ENCODE peak calls at places on chromosomes 1 and 21, in seven cellular contexts. S is SK-N-SH, E is hepatocyte, H is HCT116, O is GM23248, D is MM.1S, X is Karpas-422. P is an unnamed sample. For H3K9me2, the result is how much of the 10 kb centered on the place peaks cover.

GRCh38 chr21:41482321-41482720 is 25.6 kb downstream of the TMPRSS2 start:
- DNase-seq in D (no peak), H (no peak), E (no peak), O (peak), S (no peak), X (no peak), P (no peak)

GRCh38 chr1:183892351-183892793 is 87.5 kb downstream of the RGL1 start:
- DNase-seq in S (no peak), O (no peak), H (no peak), E (peak), D (no peak), X (no peak), P (no peak)

GRCh38 chr1:221011145-221011544 is 131.9 kb downstream of the HLX start:
- DNase-seq in E (no peak), X (no peak), D (no peak), H (no peak), S (no peak), O (no peak), P (no peak)

GRCh38 chr1:234658143-234658542 is 48.2 kb upstream of the IRF2BP2 start:
- DNase-seq in S (no peak), D (no peak), O (peak), H (peak), X (no peak), E (peak), P (no peak)

GRCh38 chr1:3707939-3708328 is 44.3 kb upstream of the CCDC27 start:
- DNase-seq in D (no peak), H (no peak), O (no peak), E (no peak), X (no peak), S (no peak), P (no peak)

GRCh38 chr1:26614655-26615411 is 81.0 kb upstream of the ARID1A start:
- DNase-seq in X (no peak), H (no peak), D (no peak), S (no peak), E (no peak), O (no peak), P (no peak)

GRCh38 chr21:26965567-26966359 is 1.1 kb downstream of the ADAMTS5 start:
- DNase-seq in D (no peak), E (peak), S (peak), H (no peak), X (no peak), O (peak), P (no peak)

GRCh38 chr21:36535618-36536241 is 55.8 kb upstream of the CLDN14 start:
- DNase-seq in D (peak), S (no peak), X (no peak), O (no peak), H (no peak), E (no peak), P (peak)

GRCh38 chr1:100972185-100972584 is 53.4 kb downstream of the DPH5 start:
- DNase-seq in S (peak), H (no peak), O (no peak), X (no peak), D (no peak), E (no peak), P (no peak)

GRCh38 chr1:12636098-12636950 is 7.6 kb upstream of the AADACL4 start:
- DNase-seq in S (no peak), E (no peak), X (no peak), O (peak), H (no peak), D (no peak), P (no peak)

GRCh38 chr1:205527931-205528330 is 23.5 kb downstream of the CDK18 start:
- DNase-seq in X (no peak), H (no peak), E (no peak), S (no peak), O (no peak), D (no peak), P (no peak)

GRCh38 chr1:115364044-115364775 is 26.2 kb upstream of the NGF start:
- DNase-seq in H (no peak), O (peak), S (peak), X (no peak), E (peak), D (no peak), P (peak)

GRCh38 chr1:173341307-173341706 is 134.2 kb upstream of the TNFSF4 start:
- DNase-seq in H (no peak), E (no peak), S (no peak), X (no peak), D (no peak), O (peak), P (no peak)

GRCh38 chr21:32371913-32372314 is 20.9 kb downstream of the URB1 start:
- DNase-seq in H (no peak), E (no peak), O (peak), X (no peak), D (no peak), S (no peak), P (no peak)

GRCh38 chr1:183148599-183148998 is 37.5 kb upstream of the LAMC2 start:
- DNase-seq in D (no peak), E (peak), H (no peak), X (no peak), S (no peak), O (peak), P (no peak)

GRCh38 chr1:38578444-38578951 is 281.1 kb downstream of the RRAGC start:
- DNase-seq in E (peak), S (no peak), O (no peak), D (no peak), X (no peak), H (no peak), P (no peak)

GRCh38 chr1:206050655-206051235 is 2.2 kb upstream of the RHEX start:
- DNase-seq in X (peak), S (no peak), E (no peak), O (no peak), H (no peak), D (peak), P (peak)

GRCh38 chr1:235919797-235920475 is 53.2 kb upstream of the LYST start:
- DNase-seq in H (no peak), O (peak), E (peak), X (no peak), D (no peak), S (no peak), P (no peak)

GRCh38 chr1:92619466-92620189 is 132.9 kb upstream of the GFI1 start:
- DNase-seq in E (no peak), O (no peak), S (no peak), X (no peak), H (no peak), D (no peak), P (no peak)

GRCh38 chr1:91732291-91732953 is 153.5 kb downstream of the TGFBR3 start:
- DNase-seq in O (peak), S (no peak), E (peak), X (no peak), H (peak), D (no peak), P (no peak)

GRCh38 chr21:33894736-33895288 is 20.8 kb downstream of the ATP5PO start:
- DNase-seq in E (peak), X (peak), S (peak), O (peak), H (peak), D (peak), P (peak)

GRCh38 chr1:34746101-34746500 is 8.7 kb upstream of the GJB5 start:
- DNase-seq in E (no peak), O (no peak), D (no peak), S (no peak), X (no peak), H (no peak), P (no peak)

GRCh38 chr1:111364690-111365089 is 62.8 kb downstream of the OVGP1 start:
- DNase-seq in X (no peak), O (no peak), D (no peak), E (no peak), H (no peak), S (no peak), P (no peak)

GRCh38 chr1:234538930-234539649 is 60.1 kb upstream of the TARBP1 start:
- DNase-seq in O (no peak), E (no peak), S (no peak), H (no peak), D (no peak), X (no peak), P (no peak)

GRCh38 chr21:29904359-29905282 is 35.2 kb downstream of the GRIK1 start:
- DNase-seq in S (no peak), O (peak), D (no peak), H (no peak), E (no peak), X (no peak), P (no peak)

GRCh38 chr1:30339866-30340265 is 383.5 kb downstream of the MATN1 start:
- DNase-seq in E (no peak), O (no peak), D (no peak), X (no peak), H (no peak), S (no peak), P (no peak)

GRCh38 chr1:86687595-86687994 is 16.8 kb upstream of the SH3GLB1 start:
- DNase-seq in H (no peak), E (no peak), X (peak), D (no peak), S (peak), O (peak), P (peak)

GRCh38 chr1:8047686-8048522 is 21.8 kb upstream of the ERRFI1 start:
- DNase-seq in S (peak), E (peak), H (peak), D (no peak), X (no peak), O (peak), P (no peak)

GRCh38 chr1:26239936-26240335 is 5.9 kb downstream of the CEP85 start:
- DNase-seq in D (no peak), H (no peak), E (no peak), O (peak), S (no peak), X (no peak), P (no peak)

GRCh38 chr1:145702052-145702451 is 5.1 kb downstream of the PDZK1 start:
- DNase-seq in H (no peak), E (no peak), X (no peak), O (no peak), D (no peak), S (no peak), P (no peak)

DNA sequence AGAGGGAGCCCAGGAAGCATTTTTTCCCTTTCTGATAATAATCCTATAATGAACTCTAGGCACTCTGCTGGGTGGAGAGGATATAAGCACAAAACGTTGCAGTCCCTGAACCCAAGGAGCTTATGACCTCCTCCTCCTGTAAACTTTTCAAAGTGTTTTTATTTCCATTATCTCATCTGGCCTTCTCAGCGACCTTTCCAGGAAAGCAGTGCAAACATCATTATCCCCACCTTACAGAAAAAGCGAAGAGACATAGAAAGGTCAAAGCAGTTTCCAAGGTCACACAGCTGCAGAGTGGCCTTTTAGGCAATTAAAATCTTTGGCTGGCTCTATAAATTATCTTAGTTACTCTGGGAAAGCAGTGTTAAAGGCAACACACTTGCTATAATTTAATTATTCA is 63.8 kb downstream of the OLFML3 start:
- DNase-seq in D (no peak), O (no peak), H (no peak), S (no peak), E (no peak), X (no peak), P (no peak)
- H3K9me2 ChIP-seq in D (under half), O (under half), H (under half), S (under half), E (under half), X (under half), P (under half)

GRCh38 chr1:165539306-165539705 is 4.5 kb upstream of the LRRC52 start:
- DNase-seq in X (no peak), O (peak), H (peak), D (no peak), E (peak), S (no peak), P (no peak)
- H3K9me2 ChIP-seq in X (under half), O (under half), H (under half), D (under half), E (under half), S (under half), P (under half)

GRCh38 chr1:114037952-114038867 is 58.9 kb downstream of the OLFML3 start:
- DNase-seq in D (no peak), X (no peak), O (no peak), H (no peak), E (no peak), S (no peak), P (no peak)

GRCh38 chr1:114040273-114041043 is 61.2 kb downstream of the OLFML3 start:
- DNase-seq in H (no peak), S (no peak), X (no peak), D (no peak), O (peak), E (no peak), P (no peak)

GRCh38 chr1:114043548-114043947 is 64.3 kb downstream of the OLFML3 start:
- DNase-seq in X (no peak), D (no peak), S (no peak), H (no peak), E (no peak), O (no peak), P (no peak)
- H3K9me2 ChIP-seq in X (under half), D (under half), S (under half), H (under half), E (under half), O (under half), P (under half)

DNA sequence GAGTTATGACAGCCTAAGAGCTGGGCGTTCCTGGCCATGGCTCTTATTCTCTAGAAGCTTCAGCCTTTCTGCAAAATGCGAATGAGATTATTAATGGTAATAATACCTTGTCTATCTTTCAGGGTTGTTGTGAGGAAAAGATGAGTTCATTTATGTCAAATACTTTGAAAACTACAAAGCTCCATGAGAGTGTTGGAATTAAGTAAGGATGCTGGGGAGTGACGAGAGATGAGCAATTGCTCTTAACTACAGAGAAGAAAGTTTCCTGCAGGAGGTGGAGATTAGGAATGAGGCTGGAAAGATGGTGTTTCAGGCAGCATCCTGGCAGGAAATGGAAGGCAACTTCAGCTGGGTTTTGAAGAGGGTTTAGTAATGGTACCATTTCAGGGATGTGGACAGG is 124.2 kb downstream of the CACNA1E start:
- DNase-seq in H (no peak), E (no peak), X (no peak), O (no peak), D (no peak), S (no peak), P (no peak)
- H3K9me2 ChIP-seq in H (under half), E (under half), X (under half), O (under half), D (under half), S (under half), P (under half)

DNA sequence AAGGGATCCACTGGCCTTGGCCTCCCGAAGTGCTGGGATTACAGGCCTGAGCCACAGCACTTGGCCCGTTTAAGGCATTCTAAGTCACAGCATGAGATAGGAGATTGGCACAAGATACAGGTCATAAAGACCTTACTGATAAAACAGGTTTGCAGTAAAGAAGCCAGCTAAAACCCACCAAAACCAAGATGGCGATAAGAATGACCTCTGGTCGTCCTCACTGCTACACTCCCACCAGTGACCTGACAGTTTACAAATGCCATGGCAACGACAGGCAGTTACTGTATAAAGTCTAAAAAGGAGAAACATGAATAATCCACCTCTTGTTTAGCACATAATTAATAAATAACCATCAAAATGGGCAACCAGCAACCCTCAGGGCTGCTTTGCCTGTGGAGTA is 33.3 kb upstream of the RCC2 start:
- DNase-seq in H (no peak), X (no peak), E (no peak), S (no peak), O (no peak), D (no peak), P (no peak)
- H3K9me2 ChIP-seq in H (under half), X (under half), E (under half), S (under half), O (under half), D (under half), P (under half)

GRCh38 chr1:21894034-21894881 is 42.9 kb downstream of the HSPG2 start:
- DNase-seq in D (no peak), E (no peak), H (no peak), S (peak), O (no peak), X (no peak), P (no peak)
- H3K9me2 ChIP-seq in D (under half), E (under half), H (under half), S (under half), O (under half), X (under half), P (under half)

GRCh38 chr1:152539901-152540300 is 25.6 kb downstream of the CRCT1 start:
- DNase-seq in D (no peak), H (no peak), S (no peak), X (no peak), E (no peak), O (no peak), P (no peak)
- H3K9me2 ChIP-seq in D (under half), H (under half), S (under half), X (under half), E (under half), O (under half), P (under half)

DNA sequence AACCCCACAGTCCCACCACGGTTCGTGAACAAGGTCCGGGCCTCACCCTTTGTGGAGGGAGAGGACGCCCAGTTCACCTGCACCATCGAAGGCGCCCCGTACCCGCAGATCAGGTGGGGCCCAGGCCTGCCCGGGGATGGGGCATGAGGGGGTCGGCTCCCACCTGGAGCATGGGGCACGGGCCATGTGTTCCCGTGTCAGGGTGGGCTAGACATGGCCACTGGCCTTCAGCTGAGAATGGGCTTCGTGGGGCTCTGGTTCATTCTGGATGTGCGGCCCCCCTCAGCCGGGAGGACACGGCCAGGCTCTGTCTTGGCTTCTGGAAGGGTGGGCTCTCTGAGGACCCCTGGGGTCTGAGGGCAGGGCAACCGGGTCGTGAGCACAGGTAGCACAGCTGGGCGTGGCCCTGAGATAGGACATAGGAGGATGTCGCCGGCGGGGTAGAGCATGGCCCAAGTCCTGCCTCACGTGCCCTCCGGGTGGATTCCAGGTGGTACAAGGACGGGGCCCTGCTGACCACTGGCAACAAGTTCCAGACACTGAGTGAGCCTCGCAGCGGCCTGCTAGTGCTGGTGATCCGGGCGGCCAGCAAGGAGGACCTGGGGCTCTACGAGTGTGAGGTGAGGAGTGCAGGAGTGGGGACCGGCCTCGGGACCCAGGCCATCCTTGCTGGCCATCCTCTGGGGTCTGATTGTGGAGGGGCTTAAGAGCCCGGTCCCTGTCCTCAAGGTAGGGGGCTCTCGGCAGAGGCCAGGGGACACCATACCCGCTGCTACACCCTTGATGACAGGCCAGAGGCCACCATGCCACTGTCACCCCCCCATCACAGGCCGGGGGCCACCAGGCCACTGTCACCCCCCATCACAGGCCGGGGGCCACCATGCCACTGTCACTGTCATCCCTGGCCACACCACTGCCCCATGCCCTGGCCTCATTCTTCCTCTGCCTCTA is 55.5 kb downstream of the TRIM11 start:
- DNase-seq in D (no peak), E (no peak), O (no peak), X (no peak), S (no peak), H (no peak), P (no peak)
- H3K9me2 ChIP-seq in D (under half), E (under half), O (under half), X (under half), S (under half), H (under half), P (under half)

GRCh38 chr1:228302086-228302485 is 94.2 kb downstream of the OBSCN start:
- DNase-seq in O (no peak), E (no peak), X (no peak), S (no peak), D (no peak), H (no peak), P (no peak)
- H3K9me2 ChIP-seq in O (under half), E (under half), X (under half), S (under half), D (under half), H (under half), P (under half)

P was measured in OCI-LY7.